ENCODE peak calls at places on chromosomes 1 and 21, in four cellular contexts. J, L, B and G are unnamed samples.

GRCh38 chr1:23452011-23452411 is 27.5 kb upstream of the TCEA3 start:
- DNase-seq in J (peak; percentile 24), L (no peak), B (no peak), G (no peak)

GRCh38 chr21:42583150-42583991 is 69.7 kb downstream of the SLC37A1 start:
- DNase-seq in J (no peak), L (no peak), B (no peak), G (no peak)

GRCh38 chr1:91760487-91760886 is 125.5 kb downstream of the TGFBR3 start:
- DNase-seq in J (no peak), L (no peak), B (no peak), G (no peak)

GRCh38 chr1:69702085-69702484 is 134.4 kb downstream of the LRRC7 start:
- DNase-seq in J (no peak), L (no peak), B (no peak), G (no peak)

GRCh38 chr1:233614173-233614742 is 352 bp downstream of the KCNK1 start:
- DNase-seq in J (peak; percentile 29), L (no peak), B (no peak), G (peak; percentile 31)

GRCh38 chr1:192067360-192067759 is 90.9 kb upstream of the RGS18 start:
- DNase-seq in J (no peak), L (no peak), B (no peak), G (no peak)

GRCh38 chr1:181604482-181604881 is 121.2 kb downstream of the CACNA1E start:
- DNase-seq in J (no peak), L (no peak), B (no peak), G (no peak)

GRCh38 chr1:25620211-25620610 is 3.6 kb downstream of the MAN1C1 start:
- DNase-seq in J (no peak), L (no peak), B (no peak), G (no peak)

GRCh38 chr1:65894738-65895605 is 102.3 kb downstream of the PDE4B start:
- DNase-seq in J (no peak), L (no peak), B (no peak), G (no peak)

GRCh38 chr1:29639741-29640427 is 403.6 kb downstream of the PTPRU start:
- DNase-seq in J (peak; percentile 58), L (no peak), B (no peak), G (no peak)

GRCh38 chr21:42142141-42142540 is 71.0 kb downstream of the UMODL1 start:
- DNase-seq in J (no peak), L (no peak), B (no peak), G (no peak)

GRCh38 chr1:181151378-181152326 is 63.2 kb downstream of the IER5 start:
- DNase-seq in J (no peak), L (no peak), B (no peak), G (peak; percentile 82)

GRCh38 chr1:42736152-42736551 is 3.9 kb downstream of the CLDN19 start:
- DNase-seq in J (no peak), L (no peak), B (no peak), G (no peak)

GRCh38 chr1:15000671-15001070 is 152.9 kb upstream of the TMEM51 start:
- DNase-seq in J (no peak), L (no peak), B (no peak), G (no peak)

GRCh38 chr1:170494369-170494768 is 37.6 kb upstream of the GORAB start:
- DNase-seq in J (no peak), L (no peak), B (no peak), G (no peak)

GRCh38 chr1:61506231-61506630 is 218.7 kb downstream of the TM2D1 start:
- DNase-seq in J (no peak), L (no peak), B (no peak), G (no peak)

GRCh38 chr1:8816831-8817412 is 518 bp downstream of the RERE start:
- DNase-seq in J (no peak), L (no peak), B (no peak), G (peak; percentile 28)

GRCh38 chr21:32916522-32917099 is 109.1 kb upstream of the OLIG2 start:
- DNase-seq in J (peak; percentile 15), L (no peak), B (no peak), G (no peak)

GRCh38 chr1:27382950-27383627 is at the start of gene CD164L2:
- DNase-seq in J (no peak), L (no peak), B (no peak), G (no peak)

DNA sequence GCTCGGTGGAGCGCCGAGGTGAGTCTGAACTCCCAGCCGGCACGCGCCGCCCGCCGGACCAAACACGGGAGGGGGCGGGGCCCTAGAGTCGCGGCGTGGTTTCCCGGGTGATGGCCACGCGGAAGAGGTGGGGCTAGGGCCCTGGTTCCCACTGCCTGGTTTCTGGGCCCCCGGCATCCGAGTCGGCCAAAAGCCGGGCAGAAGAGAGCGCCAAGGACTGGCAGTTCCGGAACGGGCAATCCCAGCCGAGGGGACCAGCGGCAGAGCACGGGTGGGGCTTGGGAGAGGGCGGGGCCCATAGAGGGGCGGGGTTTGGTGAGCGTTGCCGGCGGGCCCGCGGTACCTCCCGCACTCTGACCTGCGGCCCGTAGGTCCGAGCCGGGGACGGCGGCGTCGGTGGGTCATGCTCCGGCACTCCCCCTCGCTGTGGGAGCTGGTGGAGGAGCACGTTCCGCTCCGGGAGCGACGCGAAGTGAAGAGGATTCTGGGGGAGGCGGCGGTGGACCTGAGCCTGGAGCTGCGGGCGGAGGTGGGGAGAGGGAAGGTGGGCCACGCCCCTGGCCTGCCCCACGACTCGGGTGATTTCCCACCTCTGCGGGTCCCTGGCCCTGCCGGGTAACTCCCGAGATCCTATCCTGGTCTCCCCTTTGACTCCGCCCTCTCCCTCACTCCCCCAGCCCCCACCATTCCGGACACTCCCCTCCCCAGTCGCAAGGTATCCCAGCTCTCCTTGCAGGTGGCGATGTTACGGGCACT is at the start of gene CCDC24:
- DNase-seq in J (peak; percentile 63), L (no peak), B (no peak), G (peak; percentile 81)
- TF ChIP-seq CTCF in J (no peak), L (no peak), B (no peak), G (peak; percentile 41)

DNA sequence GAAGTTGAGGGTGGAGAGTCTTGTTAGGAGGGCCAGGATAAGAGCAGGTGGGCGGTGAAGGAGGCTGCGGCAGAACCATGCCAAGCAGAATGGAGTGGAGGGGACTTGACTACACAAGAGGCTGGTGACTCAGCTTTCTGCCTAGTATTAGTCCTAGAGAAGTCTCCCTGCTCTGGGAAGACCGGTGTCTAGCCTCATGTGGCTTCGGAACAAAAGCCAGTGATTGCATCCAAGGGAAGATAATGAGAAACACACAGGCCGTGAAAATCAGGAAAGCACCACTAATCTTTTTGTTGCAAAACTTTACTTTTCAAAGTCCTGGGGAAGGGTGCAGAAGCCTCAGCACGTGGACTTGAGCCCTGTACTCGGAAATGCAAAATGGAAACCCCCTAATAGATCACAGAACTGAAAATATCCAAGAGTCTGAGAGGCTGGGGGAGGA is 31.3 kb downstream of the DDR2 start:
- DNase-seq in J (no peak), L (no peak), B (no peak), G (no peak)
- H3K27ac ChIP-seq in J (no peak overlapping the region), L (no peak overlapping the region), B (no peak overlapping the region), G (no peak overlapping the region)

GRCh38 chr1:202007279-202007678 is 3.1 kb upstream of the ELF3 start:
- DNase-seq in J (no peak), L (no peak), B (no peak), G (no peak)
- H3K4me3 ChIP-seq in J (peak overlapping the region; percentile 17), L (no peak overlapping the region), B (no peak overlapping the region), G (no peak overlapping the region)

GRCh38 chr1:19310720-19311502 is 1.0 kb downstream of the AKR7A2 start:
- DNase-seq in J (no peak), L (no peak), B (no peak), G (no peak)

GRCh38 chr1:19312782-19313635 is 883 bp downstream of the SLC66A1 start:
- DNase-seq in J (no peak), L (no peak), B (no peak), G (no peak)

GRCh38 chr1:19313636-19313959 is 1.5 kb downstream of the SLC66A1 start:
- DNase-seq in J (no peak), L (no peak), B (no peak), G (no peak)

GRCh38 chr1:19311503-19311930 is 427 bp downstream of the AKR7A2 start:
- DNase-seq in J (no peak), L (no peak), B (no peak), G (no peak)

GRCh38 chr1:19311931-19312781 is at the start of the genes AKR7A2 and SLC66A1:
- DNase-seq in J (peak; percentile 73), L (peak; percentile 28), B (peak; percentile 60), G (peak; percentile 95)
- TF ChIP-seq CTCF in J (no peak), L (no peak), B (peak; percentile 8), G (peak; percentile 25)

DNA sequence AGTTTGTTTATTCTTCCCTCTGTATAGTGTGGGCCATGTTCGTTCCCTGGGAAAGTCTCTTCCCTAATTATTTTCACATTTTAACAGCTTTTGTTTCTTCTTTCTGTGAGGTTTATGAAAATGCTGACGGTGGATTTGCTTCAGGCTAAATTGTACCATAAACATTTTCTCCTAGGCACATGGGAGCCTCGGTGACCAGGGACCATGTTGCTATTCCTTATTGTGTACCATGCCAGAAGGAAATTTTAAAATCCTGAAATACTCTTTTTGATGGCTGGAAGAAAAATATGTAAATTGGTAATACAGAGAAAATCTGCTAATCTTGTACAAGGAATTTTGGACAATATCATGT is 230.1 kb upstream of the JUN start:
- DNase-seq in J (no peak), L (no peak), B (no peak), G (no peak)
- H3K27ac ChIP-seq in J (no peak overlapping the region), L (peak overlapping the region; percentile 87), B (no peak overlapping the region), G (peak overlapping the region; percentile 90)

GRCh38 chr1:225772323-225772768 is 5.3 kb upstream of the SRP9 start:
- DNase-seq in J (peak; percentile 79), L (no peak), B (peak; percentile 67), G (peak; percentile 90)

GRCh38 chr1:225771661-225772322 is 5.8 kb upstream of the SRP9 start:
- DNase-seq in J (no peak), L (no peak), B (no peak), G (no peak)

GRCh38 chr1:225768662-225769426 is 8.8 kb upstream of the SRP9 start:
- DNase-seq in J (no peak), L (no peak), B (no peak), G (no peak)

GRCh38 chr1:225769687-225770086 is 7.9 kb upstream of the SRP9 start:
- DNase-seq in J (no peak), L (no peak), B (no peak), G (no peak)

GRCh38 chr1:225770586-225771248 is 6.9 kb upstream of the SRP9 start:
- DNase-seq in J (no peak), L (no peak), B (no peak), G (no peak)
- H3K4me3 ChIP-seq in J (no peak overlapping the region), L (no peak overlapping the region), B (no peak overlapping the region), G (no peak overlapping the region)

GRCh38 chr1:37033355-37034291 is 692 bp downstream of the GRIK3 start:
- DNase-seq in J (no peak), L (no peak), B (no peak), G (no peak)

GRCh38 chr1:37032660-37033354 is 1.5 kb downstream of the GRIK3 start:
- DNase-seq in J (no peak), L (no peak), B (no peak), G (no peak)

GRCh38 chr1:37031419-37031818 is 2.9 kb downstream of the GRIK3 start:
- DNase-seq in J (no peak), L (no peak), B (no peak), G (no peak)

GRCh38 chr1:37031871-37032270 is 2.4 kb downstream of the GRIK3 start:
- DNase-seq in J (no peak), L (no peak), B (no peak), G (no peak)

GRCh38 chr1:37028981-37029617 is 5.2 kb downstream of the GRIK3 start:
- DNase-seq in J (no peak), L (no peak), B (peak; percentile 54), G (no peak)
- TF ChIP-seq CTCF in J (peak; percentile 21), L (no peak), B (peak; percentile 71), G (no peak)

GRCh38 chr1:22111115-22111514 is 31.8 kb downstream of the WNT4 start:
- DNase-seq in J (no peak), L (no peak), B (no peak), G (no peak)
- H3K27ac ChIP-seq in J (no peak overlapping the region), L (no peak overlapping the region), B (no peak overlapping the region), G (no peak overlapping the region)